ENCODE peak calls at places on chromosomes 5 and 9, in five cellular contexts. T is CD4-positive, CD25-positive, alpha-beta regulatory T cell; S is stimulated activated CD4-positive, alpha-beta T cell treated with anti-CD3 and anti-CD28 coated beads, Interleukin-4, amount 100 ng/mL, for 1 hour; F is T-helper 1 cell; C is stimulated activated CD8-positive, alpha-beta memory T cell treated with anti-CD3 and anti-CD28 coated beads, Interleukin-4, amount 100 ng/mL, for 1 hour. P is an unnamed sample.

GRCh38 chr9:37820142-37820541 is 19.5 kb downstream of the DCAF10 start:
- DNase-seq in T (no peak), S (no peak), F (no peak), C (no peak), P (no peak)

GRCh38 chr9:115134941-115135340 is 17.0 kb upstream of the TNC start:
- DNase-seq in T (no peak), S (no peak), F (no peak), C (no peak), P (no peak)

GRCh38 chr5:116559673-116560164 is 14.9 kb downstream of the SEMA6A start:
- DNase-seq in T (no peak), S (no peak), F (no peak), C (no peak), P (no peak)

GRCh38 chr5:135501965-135502364 is 33.8 kb downstream of the NEUROG1 start:
- DNase-seq in T (no peak), S (no peak), F (no peak), C (no peak), P (no peak)

GRCh38 chr9:129140397-129141065 is 29.3 kb downstream of the PTPA start:
- DNase-seq in T (no peak), S (peak; percentile 17), F (no peak), C (no peak), P (no peak)

GRCh38 chr5:95448836-95449235 is 57.7 kb downstream of the FAM81B start:
- DNase-seq in T (no peak), S (no peak), F (no peak), C (no peak), P (no peak)

GRCh38 chr5:87233122-87233521 is 34.6 kb upstream of the RASA1 start:
- DNase-seq in T (no peak), S (no peak), F (no peak), C (no peak), P (no peak)

GRCh38 chr9:87890866-87891265 is 8.2 kb downstream of the SPATA31E1 start:
- DNase-seq in T (no peak), S (no peak), F (no peak), C (no peak), P (no peak)

GRCh38 chr5:66527478-66527877 is 68.7 kb upstream of the MAST4 start:
- DNase-seq in T (no peak), S (no peak), F (no peak), C (no peak), P (no peak)

GRCh38 chr5:43115968-43116367 is 4.7 kb upstream of the ZNF131 start:
- DNase-seq in T (no peak), S (no peak), F (no peak), C (no peak), P (no peak)

GRCh38 chr9:86041331-86041741 is 58.0 kb downstream of the GOLM1 start:
- DNase-seq in T (no peak), S (no peak), F (no peak), C (no peak), P (no peak)